ENCODE peak calls at places on chromosomes 7 and 10, in four cellular contexts. F is H9, Z is H1, R is mesendoderm. M is an unnamed sample.

GRCh38 chr7:67821116-67821515 is 824.5 kb downstream of the TYW1 start:
- DNase-seq in F (no peak), Z (no peak), R (no peak), M (no peak)

GRCh38 chr7:117889611-117890010 is 16.4 kb upstream of the CTTNBP2 start:
- DNase-seq in F (no peak), Z (no peak), R (no peak), M (no peak)

GRCh38 chr10:132841254-132841975 is 55.5 kb upstream of the NKX6-2 start:
- DNase-seq in F (no peak), Z (no peak), R (no peak), M (no peak)

GRCh38 chr7:235576-236395 is 43.4 kb downstream of the FAM20C start:
- DNase-seq in F (no peak), Z (no peak), R (no peak), M (no peak)

GRCh38 chr7:48298779-48299178 is 127.5 kb downstream of the ABCA13 start:
- DNase-seq in F (no peak), Z (no peak), R (peak; percentile 5), M (peak; percentile 84)

GRCh38 chr10:131818510-131819234 is 82.1 kb upstream of the PPP2R2D start:
- DNase-seq in F (no peak), Z (no peak), R (no peak), M (no peak)

GRCh38 chr7:92961966-92962365 is 125.6 kb upstream of the CDK6 start:
- DNase-seq in F (no peak), Z (no peak), R (no peak), M (no peak)

GRCh38 chr7:44313016-44313415 is 12.4 kb downstream of the CAMK2B start:
- DNase-seq in F (no peak), Z (no peak), R (no peak), M (no peak)

GRCh38 chr10:98368644-98369043 is 46.3 kb downstream of the PYROXD2 start:
- DNase-seq in F (no peak), Z (no peak), R (no peak), M (no peak)

GRCh38 chr10:17053061-17053460 is 76.5 kb downstream of the CUBN start:
- DNase-seq in F (no peak), Z (no peak), R (no peak), M (no peak)

GRCh38 chr7:128718967-128719642 is 20.1 kb upstream of the CALU start:
- DNase-seq in F (no peak), Z (no peak), R (no peak), M (no peak)

GRCh38 chr7:157827045-157827862 is 490.4 kb downstream of the DNAJB6 start:
- DNase-seq in F (no peak), Z (no peak), R (no peak), M (no peak)

GRCh38 chr10:33238643-33239042 is 95.8 kb downstream of the NRP1 start:
- DNase-seq in F (no peak), Z (no peak), R (no peak), M (peak; percentile 96)

GRCh38 chr7:105011771-105012502 is 2.1 kb upstream of the KMT2E start:
- DNase-seq in F (no peak), Z (no peak), R (no peak), M (no peak)

GRCh38 chr7:159094919-159095915 is 49.5 kb downstream of the VIPR2 start:
- DNase-seq in F (peak; percentile 9), Z (no peak), R (no peak), M (no peak)

GRCh38 chr10:58590924-58591323 is 78.3 kb downstream of the BICC1 start:
- DNase-seq in F (no peak), Z (no peak), R (no peak), M (peak; percentile 44)

GRCh38 chr7:17132726-17133125 is 165.7 kb upstream of the AHR start:
- DNase-seq in F (no peak), Z (no peak), R (no peak), M (no peak)

GRCh38 chr7:37550426-37550825 is 101.8 kb upstream of the ELMO1 start:
- DNase-seq in F (no peak), Z (no peak), R (no peak), M (no peak)

GRCh38 chr7:29609162-29610030 is 45.8 kb downstream of the PRR15 start:
- DNase-seq in F (peak; percentile 68), Z (no peak), R (peak; percentile 97), M (no peak)

GRCh38 chr7:84111842-84112241 is 82.7 kb downstream of the SEMA3A start:
- DNase-seq in F (no peak), Z (no peak), R (no peak), M (no peak)

GRCh38 chr7:3300221-3300650 is 816 bp upstream of the SDK1 start:
- DNase-seq in F (peak; percentile 54), Z (no peak), R (peak; percentile 66), M (peak; percentile 15)

GRCh38 chr10:17836917-17837316 is 27.8 kb downstream of the MRC1 start:
- DNase-seq in F (peak; percentile 61), Z (peak; percentile 15), R (peak; percentile 97), M (peak; percentile 62)

GRCh38 chr10:74282151-74282852 is 131.3 kb downstream of the ADK start:
- DNase-seq in F (no peak), Z (no peak), R (no peak), M (peak; percentile 69)

GRCh38 chr7:26856481-26856880 is 7.9 kb downstream of the SKAP2 start:
- DNase-seq in F (no peak), Z (no peak), R (peak; percentile 4), M (peak; percentile 62)

GRCh38 chr7:372546-372938 is 82.6 kb downstream of the FOXL3 start:
- DNase-seq in F (no peak), Z (no peak), R (no peak), M (no peak)

GRCh38 chr7:106329971-106330733 is 45.4 kb upstream of the NAMPT start:
- DNase-seq in F (no peak), Z (no peak), R (no peak), M (peak; percentile 79)

GRCh38 chr10:15120523-15120922 is 23.4 kb downstream of the RPP38 start:
- DNase-seq in F (no peak), Z (no peak), R (no peak), M (peak; percentile 79)

GRCh38 chr10:110790913-110791525 is 80.7 kb upstream of the PDCD4 start:
- DNase-seq in F (no peak), Z (no peak), R (no peak), M (peak; percentile 52)

DNA sequence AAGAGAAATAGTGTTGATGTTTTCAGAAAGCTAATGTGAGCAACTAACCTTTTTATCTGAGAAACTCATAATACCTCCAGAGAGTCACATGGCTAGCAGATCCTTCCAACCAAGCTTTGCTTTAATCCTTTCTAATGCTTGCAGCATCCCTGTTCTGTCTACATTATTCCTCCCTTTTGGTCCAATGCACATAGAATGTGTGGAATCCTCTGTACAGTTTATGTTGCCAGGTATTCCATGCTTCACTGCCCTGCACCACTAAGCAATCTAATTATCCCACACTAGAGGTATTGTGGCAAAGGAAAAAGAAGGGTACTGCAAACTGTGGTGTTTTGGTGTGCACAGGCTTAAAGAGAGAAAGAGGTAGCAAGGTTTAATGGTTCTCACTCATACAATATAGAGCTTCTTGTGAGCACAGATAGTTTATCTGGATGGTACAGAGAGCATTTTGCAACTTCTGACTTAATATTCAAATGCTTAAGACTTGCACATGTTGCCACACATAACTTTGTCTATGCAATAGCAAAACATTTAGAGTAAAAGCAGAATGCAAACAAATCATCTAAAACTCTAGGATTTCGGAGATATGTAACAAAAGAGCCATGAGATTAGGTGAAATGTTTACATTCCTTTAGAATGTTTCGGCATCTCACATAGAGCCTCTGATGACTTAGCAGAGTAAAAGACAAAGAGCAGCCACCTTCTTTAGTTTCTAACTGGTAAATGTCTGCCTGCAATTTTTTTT is 717.2 kb upstream of the LRRN3 start:
- DNase-seq in F (no peak), Z (no peak), R (peak; percentile 27), M (peak; percentile 72)
- H4K5ac ChIP-seq in F (no peak overlapping the region), Z (no peak overlapping the region), R (no peak overlapping the region), M (peak overlapping the region; percentile 95)

GRCh38 chr7:1422512-1423265 is 36.6 kb downstream of the MICALL2 start:
- DNase-seq in F (no peak), Z (no peak), R (no peak), M (no peak)

GRCh38 chr7:1421020-1421790 is 38.1 kb downstream of the MICALL2 start:
- DNase-seq in F (no peak), Z (no peak), R (no peak), M (no peak)

GRCh38 chr7:1423266-1423811 is 35.9 kb downstream of the MICALL2 start:
- DNase-seq in F (no peak), Z (no peak), R (no peak), M (no peak)

GRCh38 chr7:1424041-1424440 is 35.2 kb downstream of the MICALL2 start:
- DNase-seq in F (no peak), Z (no peak), R (no peak), M (no peak)

DNA sequence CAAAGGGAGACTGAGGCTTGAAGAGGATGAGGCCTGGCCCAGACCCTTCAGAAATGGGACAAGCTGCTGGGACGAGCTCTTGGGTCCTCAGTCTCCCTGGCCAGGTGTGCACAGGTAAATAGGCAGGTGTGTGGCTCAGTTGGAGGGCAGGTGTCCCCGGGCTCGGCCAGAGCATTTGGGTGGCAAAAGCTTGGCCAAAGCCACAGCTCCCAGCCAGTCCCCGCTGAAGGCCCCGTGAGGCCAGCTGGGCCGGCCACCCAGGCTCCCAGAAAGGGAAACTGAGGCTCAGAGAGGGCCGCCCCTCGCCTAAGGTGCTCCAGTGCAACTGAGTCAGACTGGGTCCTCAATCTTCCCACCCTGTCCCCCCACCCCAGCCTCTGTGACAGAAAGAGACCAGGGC is 37.3 kb downstream of the MICALL2 start:
- DNase-seq in F (no peak), Z (no peak), R (no peak), M (no peak)
- H2AK5ac ChIP-seq in F (no peak overlapping the region), Z (no peak overlapping the region), R (no peak overlapping the region), M (no peak overlapping the region)

DNA sequence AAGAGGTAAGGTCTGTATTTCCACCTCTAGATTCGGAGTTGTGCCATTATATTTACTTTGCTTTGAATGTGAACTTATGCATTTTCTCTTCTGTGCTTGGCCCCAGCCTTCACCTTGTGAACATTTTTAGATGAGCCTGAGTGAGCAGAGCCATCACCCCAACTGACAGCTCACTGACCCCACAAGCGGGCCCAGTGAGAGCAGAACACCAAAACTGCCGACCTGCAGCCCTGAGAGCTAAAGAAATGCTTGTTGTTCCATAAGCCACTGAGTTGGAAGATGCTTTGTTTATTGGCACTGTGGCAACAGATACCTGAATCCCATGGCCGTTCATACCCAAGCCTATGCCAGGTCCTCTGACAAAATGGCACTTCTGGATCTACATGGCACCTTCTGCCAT is 37.8 kb downstream of the C10orf90 start:
- DNase-seq in F (no peak), Z (no peak), R (no peak), M (no peak)
- H4K5ac ChIP-seq in F (no peak overlapping the region), Z (no peak overlapping the region), R (no peak overlapping the region), M (no peak overlapping the region)

GRCh38 chr10:77580500-77580899 is 57.1 kb downstream of the KCNMA1 start:
- DNase-seq in F (no peak), Z (no peak), R (no peak), M (no peak)
- H2AK5ac ChIP-seq in F (no peak overlapping the region), Z (no peak overlapping the region), R (no peak overlapping the region), M (no peak overlapping the region)

DNA sequence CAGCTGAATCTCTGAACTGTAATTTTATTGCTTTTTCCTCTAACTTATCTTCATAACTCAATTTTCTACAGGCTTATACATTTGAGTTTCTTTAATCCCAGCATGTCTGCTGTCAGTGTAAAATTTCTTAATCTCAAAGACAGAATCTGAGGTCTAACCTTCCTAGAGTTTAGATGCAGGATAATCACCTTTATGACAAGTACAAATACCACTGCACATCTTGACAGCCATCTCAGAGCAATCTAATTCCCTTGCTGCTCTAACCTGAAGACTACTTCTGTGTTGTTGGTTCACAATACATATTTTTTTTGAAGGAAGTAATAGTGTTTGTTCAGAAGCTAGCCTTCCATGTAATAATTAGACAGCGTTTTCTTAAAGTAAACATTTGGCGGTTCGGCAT is 424.2 kb upstream of the ZWINT start:
- DNase-seq in F (no peak), Z (no peak), R (no peak), M (no peak)
- H4K5ac ChIP-seq in F (no peak overlapping the region), Z (no peak overlapping the region), R (no peak overlapping the region), M (no peak overlapping the region)